ENCODE peak calls at places on chromosome 5, in five cellular contexts. One of them, this sample, is unnamed.

GRCh38 chr5:178273665-178274541 is 41.3 kb upstream of the PHYKPL start:
- DNase-seq in nucleus accumbens: no peak
- DNase-seq in left colon: no peak
- DNase-seq in right cardiac atrium: no peak
- DNase-seq in stromal cell of bone marrow: no peak
- DNase-seq in this sample: no peak

GRCh38 chr5:90446961-90447360 is 27.6 kb downstream of the MBLAC2 start:
- DNase-seq in nucleus accumbens: no peak
- DNase-seq in left colon: no peak
- DNase-seq in right cardiac atrium: no peak
- DNase-seq in stromal cell of bone marrow: peak; percentile 11
- DNase-seq in this sample: peak; percentile 63

GRCh38 chr5:83572271-83572670 is 100.7 kb downstream of the VCAN start:
- DNase-seq in nucleus accumbens: no peak
- DNase-seq in left colon: no peak
- DNase-seq in right cardiac atrium: no peak
- DNase-seq in stromal cell of bone marrow: no peak
- DNase-seq in this sample: no peak

GRCh38 chr5:98518754-98519153 is 254.7 kb upstream of the RGMB start:
- DNase-seq in nucleus accumbens: no peak
- DNase-seq in left colon: no peak
- DNase-seq in right cardiac atrium: no peak
- DNase-seq in stromal cell of bone marrow: no peak
- DNase-seq in this sample: no peak

GRCh38 chr5:88556415-88556814 is 287.8 kb upstream of the TMEM161B start:
- DNase-seq in nucleus accumbens: no peak
- DNase-seq in left colon: no peak
- DNase-seq in right cardiac atrium: no peak
- DNase-seq in stromal cell of bone marrow: no peak
- DNase-seq in this sample: no peak

GRCh38 chr5:96745844-96746531 is 61.8 kb downstream of the ERAP1 start:
- DNase-seq in nucleus accumbens: no peak
- DNase-seq in left colon: no peak
- DNase-seq in right cardiac atrium: no peak
- DNase-seq in stromal cell of bone marrow: no peak
- DNase-seq in this sample: no peak

GRCh38 chr5:175711472-175712312 is 53.8 kb downstream of the HRH2 start:
- DNase-seq in nucleus accumbens: no peak
- DNase-seq in left colon: no peak
- DNase-seq in right cardiac atrium: no peak
- DNase-seq in stromal cell of bone marrow: no peak
- DNase-seq in this sample: no peak

GRCh38 chr5:128965011-128965637 is at the start of gene SLC27A6:
- DNase-seq in nucleus accumbens: no peak
- DNase-seq in left colon: no peak
- DNase-seq in right cardiac atrium: peak; percentile 25
- DNase-seq in stromal cell of bone marrow: no peak
- DNase-seq in this sample: no peak

GRCh38 chr5:561408-561807 is 37.2 kb upstream of the SLC9A3 start:
- DNase-seq in nucleus accumbens: no peak
- DNase-seq in left colon: no peak
- DNase-seq in right cardiac atrium: no peak
- DNase-seq in stromal cell of bone marrow: no peak
- DNase-seq in this sample: no peak